ENCODE peak calls at places on chromosome 1, in eight cellular contexts. One of them, this sample, is unnamed.

GRCh38 chr1:96872757-96873156 is 151.2 kb downstream of the PTBP2 start:
- DNase-seq in cardiac muscle cell: no peak
- DNase-seq in D721Med: no peak
- DNase-seq in WERI-Rb-1: no peak
- DNase-seq in mucosa of descending colon: no peak
- DNase-seq in ovary: no peak
- DNase-seq in psoas muscle: no peak
- DNase-seq in esophagus squamous epithelium: no peak
- DNase-seq in this sample: no peak

GRCh38 chr1:32647308-32648134 is 2.8 kb downstream of the ZBTB8OS start:
- DNase-seq in cardiac muscle cell: no peak
- DNase-seq in D721Med: no peak
- DNase-seq in WERI-Rb-1: no peak
- DNase-seq in mucosa of descending colon: no peak
- DNase-seq in ovary: no peak
- DNase-seq in psoas muscle: no peak
- DNase-seq in esophagus squamous epithelium: no peak
- DNase-seq in this sample: no peak

GRCh38 chr1:155326659-155327058 is 6.0 kb downstream of the RUSC1 start:
- DNase-seq in cardiac muscle cell: no peak
- DNase-seq in D721Med: no peak
- DNase-seq in WERI-Rb-1: no peak
- DNase-seq in mucosa of descending colon: no peak
- DNase-seq in ovary: no peak
- DNase-seq in psoas muscle: no peak
- DNase-seq in esophagus squamous epithelium: no peak
- DNase-seq in this sample: no peak

GRCh38 chr1:112513112-112513870 is 4.5 kb downstream of the WNT2B start:
- DNase-seq in cardiac muscle cell: peak; percentile 67
- DNase-seq in D721Med: no peak
- DNase-seq in WERI-Rb-1: no peak
- DNase-seq in mucosa of descending colon: peak; percentile 46
- DNase-seq in ovary: peak; percentile 56
- DNase-seq in psoas muscle: no peak
- DNase-seq in esophagus squamous epithelium: no peak
- DNase-seq in this sample: no peak

GRCh38 chr1:161081519-161081918 is 7.8 kb downstream of the NECTIN4 start:
- DNase-seq in cardiac muscle cell: no peak
- DNase-seq in D721Med: no peak
- DNase-seq in WERI-Rb-1: no peak
- DNase-seq in mucosa of descending colon: no peak
- DNase-seq in ovary: no peak
- DNase-seq in psoas muscle: no peak
- DNase-seq in esophagus squamous epithelium: no peak
- DNase-seq in this sample: no peak

GRCh38 chr1:211813590-211813989 is 17.0 kb downstream of the LPGAT1 start:
- DNase-seq in cardiac muscle cell: peak; percentile 84
- DNase-seq in D721Med: no peak
- DNase-seq in WERI-Rb-1: no peak
- DNase-seq in mucosa of descending colon: no peak
- DNase-seq in ovary: peak; percentile 70
- DNase-seq in psoas muscle: peak; percentile 81
- DNase-seq in esophagus squamous epithelium: no peak
- DNase-seq in this sample: no peak

GRCh38 chr1:9761855-9762254 is 61.9 kb downstream of the CLSTN1 start:
- DNase-seq in cardiac muscle cell: no peak
- DNase-seq in D721Med: no peak
- DNase-seq in WERI-Rb-1: no peak
- DNase-seq in mucosa of descending colon: no peak
- DNase-seq in ovary: no peak
- DNase-seq in psoas muscle: no peak
- DNase-seq in esophagus squamous epithelium: no peak
- DNase-seq in this sample: no peak

GRCh38 chr1:113868387-113869083 is 3.0 kb downstream of the PTPN22 start:
- DNase-seq in cardiac muscle cell: no peak
- DNase-seq in D721Med: no peak
- DNase-seq in WERI-Rb-1: no peak
- DNase-seq in mucosa of descending colon: no peak
- DNase-seq in ovary: no peak
- DNase-seq in psoas muscle: no peak
- DNase-seq in esophagus squamous epithelium: no peak
- DNase-seq in this sample: no peak

GRCh38 chr1:55362558-55362957 is 147.4 kb upstream of the USP24 start:
- DNase-seq in cardiac muscle cell: peak; percentile 65
- DNase-seq in D721Med: no peak
- DNase-seq in WERI-Rb-1: no peak
- DNase-seq in mucosa of descending colon: no peak
- DNase-seq in ovary: no peak
- DNase-seq in psoas muscle: no peak
- DNase-seq in esophagus squamous epithelium: no peak
- DNase-seq in this sample: no peak

GRCh38 chr1:89633103-89633744 is at the start of gene LRRC8C:
- DNase-seq in cardiac muscle cell: peak; percentile 66
- DNase-seq in D721Med: no peak
- DNase-seq in WERI-Rb-1: peak; percentile 68
- DNase-seq in mucosa of descending colon: peak; percentile 32
- DNase-seq in ovary: peak; percentile 73
- DNase-seq in psoas muscle: peak; percentile 75
- DNase-seq in esophagus squamous epithelium: no peak
- DNase-seq in this sample: peak; percentile 75

GRCh38 chr1:33163621-33164071 is 18.2 kb downstream of the TRIM62 start:
- DNase-seq in cardiac muscle cell: peak; percentile 63
- DNase-seq in D721Med: no peak
- DNase-seq in WERI-Rb-1: no peak
- DNase-seq in mucosa of descending colon: no peak
- DNase-seq in ovary: no peak
- DNase-seq in psoas muscle: no peak
- DNase-seq in esophagus squamous epithelium: no peak
- DNase-seq in this sample: peak; percentile 79

GRCh38 chr1:207024202-207025143 is 8.1 kb downstream of the C1orf116 start:
- DNase-seq in cardiac muscle cell: peak; percentile 78
- DNase-seq in D721Med: no peak
- DNase-seq in WERI-Rb-1: no peak
- DNase-seq in mucosa of descending colon: no peak
- DNase-seq in ovary: no peak
- DNase-seq in psoas muscle: no peak
- DNase-seq in esophagus squamous epithelium: no peak
- DNase-seq in this sample: no peak

GRCh38 chr1:39933956-39934941 is 20.7 kb upstream of the MFSD2A start:
- DNase-seq in cardiac muscle cell: peak; percentile 100
- DNase-seq in D721Med: no peak
- DNase-seq in WERI-Rb-1: no peak
- DNase-seq in mucosa of descending colon: peak; percentile 86
- DNase-seq in ovary: peak; percentile 64
- DNase-seq in psoas muscle: peak; percentile 90
- DNase-seq in esophagus squamous epithelium: peak; percentile 27
- DNase-seq in this sample: no peak

GRCh38 chr1:90193116-90193515 is 198.2 kb downstream of the ZNF326 start:
- DNase-seq in cardiac muscle cell: no peak
- DNase-seq in D721Med: no peak
- DNase-seq in WERI-Rb-1: no peak
- DNase-seq in mucosa of descending colon: no peak
- DNase-seq in ovary: no peak
- DNase-seq in psoas muscle: no peak
- DNase-seq in esophagus squamous epithelium: no peak
- DNase-seq in this sample: no peak

GRCh38 chr1:150389650-150390049 is 25.7 kb downstream of the RPRD2 start:
- DNase-seq in cardiac muscle cell: no peak
- DNase-seq in D721Med: no peak
- DNase-seq in WERI-Rb-1: no peak
- DNase-seq in mucosa of descending colon: no peak
- DNase-seq in ovary: no peak
- DNase-seq in psoas muscle: no peak
- DNase-seq in esophagus squamous epithelium: no peak
- DNase-seq in this sample: no peak

GRCh38 chr1:109912873-109913272 is 2.2 kb downstream of the CSF1 start:
- DNase-seq in cardiac muscle cell: peak; percentile 70
- DNase-seq in D721Med: no peak
- DNase-seq in WERI-Rb-1: no peak
- DNase-seq in mucosa of descending colon: no peak
- DNase-seq in ovary: no peak
- DNase-seq in psoas muscle: no peak
- DNase-seq in esophagus squamous epithelium: no peak
- DNase-seq in this sample: no peak

GRCh38 chr1:115183158-115183557 is 93.9 kb upstream of the TSPAN2 start:
- DNase-seq in cardiac muscle cell: no peak
- DNase-seq in D721Med: no peak
- DNase-seq in WERI-Rb-1: peak; percentile 49
- DNase-seq in mucosa of descending colon: no peak
- DNase-seq in ovary: no peak
- DNase-seq in psoas muscle: no peak
- DNase-seq in esophagus squamous epithelium: no peak
- DNase-seq in this sample: no peak
- TF ChIP-seq CTCF in cardiac muscle cell: no peak
- TF ChIP-seq CTCF in D721Med: no peak
- TF ChIP-seq CTCF in WERI-Rb-1: peak; percentile 44
- TF ChIP-seq CTCF in mucosa of descending colon: no peak
- TF ChIP-seq CTCF in ovary: no peak
- TF ChIP-seq CTCF in psoas muscle: no peak
- TF ChIP-seq CTCF in esophagus squamous epithelium: no peak
- TF ChIP-seq CTCF in this sample: no peak

GRCh38 chr1:85133565-85134159 is 67.2 kb downstream of the SYDE2 start:
- DNase-seq in cardiac muscle cell: no peak
- DNase-seq in D721Med: no peak
- DNase-seq in WERI-Rb-1: no peak
- DNase-seq in mucosa of descending colon: no peak
- DNase-seq in ovary: no peak
- DNase-seq in psoas muscle: no peak
- DNase-seq in esophagus squamous epithelium: no peak
- DNase-seq in this sample: no peak

GRCh38 chr1:85135456-85135798 is 65.4 kb downstream of the SYDE2 start:
- DNase-seq in cardiac muscle cell: no peak
- DNase-seq in D721Med: no peak
- DNase-seq in WERI-Rb-1: no peak
- DNase-seq in mucosa of descending colon: peak; percentile 22
- DNase-seq in ovary: no peak
- DNase-seq in psoas muscle: no peak
- DNase-seq in esophagus squamous epithelium: no peak
- DNase-seq in this sample: no peak

GRCh38 chr1:85134583-85135455 is 66.0 kb downstream of the SYDE2 start:
- DNase-seq in cardiac muscle cell: peak; percentile 34
- DNase-seq in D721Med: no peak
- DNase-seq in WERI-Rb-1: no peak
- DNase-seq in mucosa of descending colon: no peak
- DNase-seq in ovary: no peak
- DNase-seq in psoas muscle: no peak
- DNase-seq in esophagus squamous epithelium: no peak
- DNase-seq in this sample: no peak

GRCh38 chr1:85142753-85143152 is 58.1 kb downstream of the SYDE2 start:
- DNase-seq in cardiac muscle cell: no peak
- DNase-seq in D721Med: no peak
- DNase-seq in WERI-Rb-1: no peak
- DNase-seq in mucosa of descending colon: no peak
- DNase-seq in ovary: no peak
- DNase-seq in psoas muscle: no peak
- DNase-seq in esophagus squamous epithelium: no peak
- DNase-seq in this sample: no peak

DNA sequence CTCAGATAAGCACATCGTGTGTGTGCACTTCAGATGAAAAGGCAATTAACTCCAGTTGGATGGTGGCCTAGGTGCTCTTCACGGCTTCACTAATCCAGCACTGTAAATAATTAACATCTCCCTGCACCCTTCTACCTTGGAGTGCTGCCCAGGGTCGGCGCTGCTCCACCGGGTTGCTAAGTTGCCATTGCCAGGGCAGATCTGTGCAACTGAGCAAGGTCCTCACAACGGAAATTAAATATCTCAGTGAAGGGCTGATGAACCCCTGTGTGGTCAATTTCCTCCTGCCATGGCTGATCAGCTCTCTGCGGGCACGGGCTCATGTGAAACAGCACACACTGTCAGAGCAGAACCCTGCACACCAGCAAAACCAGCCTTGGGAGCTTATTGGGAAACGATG is 63.2 kb downstream of the SYDE2 start:
- DNase-seq in cardiac muscle cell: no peak
- DNase-seq in D721Med: no peak
- DNase-seq in WERI-Rb-1: no peak
- DNase-seq in mucosa of descending colon: peak; percentile 89
- DNase-seq in ovary: peak; percentile 37
- DNase-seq in psoas muscle: no peak
- DNase-seq in esophagus squamous epithelium: no peak
- DNase-seq in this sample: no peak
- TF ChIP-seq CTCF in cardiac muscle cell: no peak
- TF ChIP-seq CTCF in D721Med: peak; percentile 4
- TF ChIP-seq CTCF in WERI-Rb-1: no peak
- TF ChIP-seq CTCF in mucosa of descending colon: no peak
- TF ChIP-seq CTCF in ovary: no peak
- TF ChIP-seq CTCF in psoas muscle: no peak
- TF ChIP-seq CTCF in esophagus squamous epithelium: no peak
- TF ChIP-seq CTCF in this sample: no peak

GRCh38 chr1:2163205-2163604 is 31.4 kb downstream of the FAAP20 start:
- DNase-seq in cardiac muscle cell: no peak
- DNase-seq in D721Med: no peak
- DNase-seq in WERI-Rb-1: peak; percentile 43
- DNase-seq in mucosa of descending colon: no peak
- DNase-seq in ovary: no peak
- DNase-seq in psoas muscle: no peak
- DNase-seq in esophagus squamous epithelium: no peak
- DNase-seq in this sample: no peak
- TF ChIP-seq CTCF in cardiac muscle cell: no peak
- TF ChIP-seq CTCF in D721Med: peak; percentile 62
- TF ChIP-seq CTCF in WERI-Rb-1: peak; percentile 46
- TF ChIP-seq CTCF in mucosa of descending colon: no peak
- TF ChIP-seq CTCF in ovary: no peak
- TF ChIP-seq CTCF in psoas muscle: no peak
- TF ChIP-seq CTCF in esophagus squamous epithelium: no peak
- TF ChIP-seq CTCF in this sample: no peak

GRCh38 chr1:163372576-163372975 is 50.8 kb downstream of the NUF2 start:
- DNase-seq in cardiac muscle cell: no peak
- DNase-seq in D721Med: no peak
- DNase-seq in WERI-Rb-1: peak; percentile 29
- DNase-seq in mucosa of descending colon: no peak
- DNase-seq in ovary: no peak
- DNase-seq in psoas muscle: no peak
- DNase-seq in esophagus squamous epithelium: no peak
- DNase-seq in this sample: no peak

GRCh38 chr1:163381487-163382184 is 59.9 kb downstream of the NUF2 start:
- DNase-seq in cardiac muscle cell: no peak
- DNase-seq in D721Med: no peak
- DNase-seq in WERI-Rb-1: no peak
- DNase-seq in mucosa of descending colon: peak; percentile 23
- DNase-seq in ovary: no peak
- DNase-seq in psoas muscle: no peak
- DNase-seq in esophagus squamous epithelium: no peak
- DNase-seq in this sample: no peak

GRCh38 chr1:163379801-163380200 is 58.0 kb downstream of the NUF2 start:
- DNase-seq in cardiac muscle cell: no peak
- DNase-seq in D721Med: no peak
- DNase-seq in WERI-Rb-1: no peak
- DNase-seq in mucosa of descending colon: no peak
- DNase-seq in ovary: no peak
- DNase-seq in psoas muscle: no peak
- DNase-seq in esophagus squamous epithelium: no peak
- DNase-seq in this sample: no peak

DNA sequence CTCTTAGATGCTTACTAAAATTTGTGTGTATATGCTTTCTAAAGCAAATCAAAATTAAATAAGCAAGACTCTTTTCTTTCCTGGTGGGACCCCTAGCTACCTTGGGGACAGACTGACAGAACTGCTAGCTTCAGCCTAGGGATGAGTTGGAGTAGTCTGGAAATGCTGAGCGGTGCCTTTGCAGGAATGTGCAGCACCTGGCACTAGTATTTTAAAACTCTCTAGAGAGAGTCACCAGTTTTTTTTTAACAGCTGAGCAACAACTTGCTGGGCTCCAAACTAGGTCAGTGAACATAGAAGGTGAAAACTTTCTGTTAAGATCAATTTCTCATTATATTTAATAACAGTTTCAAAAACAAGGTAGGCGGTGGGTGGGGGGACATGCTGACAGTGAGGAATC is 56.8 kb downstream of the NUF2 start:
- DNase-seq in cardiac muscle cell: no peak
- DNase-seq in D721Med: no peak
- DNase-seq in WERI-Rb-1: no peak
- DNase-seq in mucosa of descending colon: no peak
- DNase-seq in ovary: no peak
- DNase-seq in psoas muscle: no peak
- DNase-seq in esophagus squamous epithelium: no peak
- DNase-seq in this sample: no peak
- TF ChIP-seq CTCF in cardiac muscle cell: no peak
- TF ChIP-seq CTCF in D721Med: no peak
- TF ChIP-seq CTCF in WERI-Rb-1: no peak
- TF ChIP-seq CTCF in mucosa of descending colon: no peak
- TF ChIP-seq CTCF in ovary: no peak
- TF ChIP-seq CTCF in psoas muscle: no peak
- TF ChIP-seq CTCF in esophagus squamous epithelium: no peak
- TF ChIP-seq CTCF in this sample: no peak